ENCODE peak calls at places on chromosomes 7 and 10, in nine cellular contexts. A is H7; N is GM12865; I is effector CD4-positive, alpha-beta T cell; J is HTR-8/SVneo; K is H9; Z is ACHN; Q is WTC11; F is IMR-90. G is an unnamed sample.

GRCh38 chr10:125828311-125828710 is 5.0 kb downstream of the BCCIP start:
- DNase-seq in I (no peak), J (no peak), F (no peak), N (no peak), A (no peak), Q (no peak), Z (no peak), K (no peak), G (no peak)

GRCh38 chr7:122312789-122313188 is 8.2 kb upstream of the FEZF1 start:
- DNase-seq in K (no peak), A (no peak), N (no peak), F (no peak), Z (no peak), I (no peak), Q (no peak), J (no peak), G (no peak)

GRCh38 chr7:150332852-150333635 is 8.4 kb downstream of the RARRES2 start:
- DNase-seq in N (no peak), F (no peak), Q (no peak), Z (no peak), K (no peak), J (no peak), I (no peak), A (peak), G (no peak)

GRCh38 chr7:96244244-96244991 is 77.5 kb downstream of the SLC25A13 start:
- DNase-seq in F (no peak), Z (no peak), K (no peak), A (no peak), J (no peak), I (no peak), N (no peak), Q (no peak), G (no peak)

GRCh38 chr7:135177021-135177696 is 6.7 kb upstream of the CYREN start:
- DNase-seq in I (no peak), K (peak), Q (no peak), A (no peak), J (no peak), Z (no peak), F (no peak), N (no peak), G (no peak)

GRCh38 chr7:10593080-10593479 is 380.6 kb upstream of the PHF14 start:
- DNase-seq in K (no peak), Q (no peak), N (no peak), A (no peak), F (no peak), I (no peak), Z (no peak), J (no peak), G (no peak)

GRCh38 chr7:134357486-134357885 is 40.8 kb upstream of the SLC35B4 start:
- DNase-seq in Z (no peak), F (no peak), Q (no peak), K (no peak), A (peak), J (no peak), I (no peak), N (no peak), G (no peak)

GRCh38 chr7:148022832-148023231 is 567.7 kb upstream of the C7orf33 start:
- DNase-seq in F (no peak), Z (no peak), A (no peak), N (no peak), J (no peak), Q (no peak), K (no peak), I (no peak), G (no peak)

GRCh38 chr7:28748934-28749584 is 209.1 kb downstream of the TRIL start:
- DNase-seq in K (no peak), I (no peak), Z (peak), Q (no peak), N (peak), J (peak), F (peak), A (no peak), G (no peak)

GRCh38 chr7:97595439-97595838 is 136.4 kb upstream of the TAC1 start:
- DNase-seq in A (no peak), Z (no peak), I (no peak), F (no peak), J (no peak), K (no peak), N (no peak), Q (no peak), G (no peak)

GRCh38 chr10:31620236-31621151 is 301.5 kb downstream of the ZEB1 start:
- DNase-seq in A (peak), K (peak), I (no peak), Z (no peak), J (peak), F (peak), N (peak), Q (peak), G (no peak)